ENCODE peak calls at places on chromosomes 2 and 18, in five cellular contexts. U is neuronal stem cell, Z is IMR-90, V is H1, R is H9. M is an unnamed sample.

GRCh38 chr2:31586230-31586629 is 5.5 kb upstream of the SRD5A2 start:
- DNase-seq in U (no peak), Z (no peak), V (no peak), R (no peak), M (no peak)

GRCh38 chr2:69054431-69054830 is 41.5 kb downstream of the ANTXR1 start:
- DNase-seq in U (no peak), Z (no peak), V (no peak), R (no peak), M (no peak)

GRCh38 chr2:42567389-42567788 is 1.0 kb upstream of the MTA3 start:
- DNase-seq in U (no peak), Z (peak; percentile 81), V (no peak), R (no peak), M (peak; percentile 82)

GRCh38 chr2:151525872-151526271 is 116.2 kb downstream of the RIF1 start:
- DNase-seq in U (no peak), Z (no peak), V (no peak), R (no peak), M (no peak)

GRCh38 chr2:120546077-120546864 is 189.4 kb upstream of the GLI2 start:
- DNase-seq in U (no peak), Z (peak; percentile 99), V (no peak), R (no peak), M (peak; percentile 87)

GRCh38 chr2:34096552-34097171 is 497.6 kb upstream of the FAM98A start:
- DNase-seq in U (peak; percentile 65), Z (peak; percentile 56), V (peak; percentile 58), R (peak; percentile 36), M (peak; percentile 61)

GRCh38 chr2:26396734-26397298 is 4.9 kb upstream of the DRC1 start:
- DNase-seq in U (no peak), Z (no peak), V (no peak), R (no peak), M (no peak)

GRCh38 chr2:64462940-64463339 is 9.0 kb downstream of the LGALSL start:
- DNase-seq in U (no peak), Z (peak; percentile 22), V (no peak), R (no peak), M (peak; percentile 27)

GRCh38 chr2:70301344-70302194 is at the start of gene FAM136A:
- DNase-seq in U (peak; percentile 86), Z (peak; percentile 56), V (peak; percentile 98), R (peak; percentile 93), M (peak; percentile 81)

GRCh38 chr2:24625728-24626484 is 134.9 kb downstream of the NCOA1 start:
- DNase-seq in U (no peak), Z (no peak), V (no peak), R (no peak), M (no peak)

GRCh38 chr2:65722028-65722427 is 289.6 kb upstream of the SPRED2 start:
- DNase-seq in U (peak; percentile 29), Z (peak; percentile 10), V (no peak), R (peak; percentile 64), M (peak; percentile 33)

GRCh38 chr2:190535119-190535439 is 557 bp upstream of the NEMP2 start:
- DNase-seq in U (no peak), Z (no peak), V (no peak), R (no peak), M (no peak)
- H3K14ac ChIP-seq in U (no peak overlapping the region), Z (peak overlapping the region; percentile 83), V (no peak overlapping the region), R (no peak overlapping the region), M (no peak overlapping the region)

GRCh38 chr2:46174559-46175170 is 122.5 kb upstream of the EPAS1 start:
- DNase-seq in U (no peak), Z (no peak), V (no peak), R (no peak), M (no peak)
- H3K14ac ChIP-seq in U (no peak overlapping the region), Z (no peak overlapping the region), V (no peak overlapping the region), R (no peak overlapping the region), M (no peak overlapping the region)

GRCh38 chr2:85663684-85664565 is 4.1 kb downstream of the SFTPB start:
- DNase-seq in U (no peak), Z (no peak), V (no peak), R (no peak), M (no peak)

GRCh38 chr2:85661139-85661858 is 6.7 kb downstream of the SFTPB start:
- DNase-seq in U (no peak), Z (no peak), V (no peak), R (no peak), M (no peak)

GRCh38 chr2:85665264-85665937 is 2.6 kb downstream of the SFTPB start:
- DNase-seq in U (no peak), Z (no peak), V (no peak), R (no peak), M (no peak)

GRCh38 chr2:85660725-85661124 is 7.3 kb downstream of the SFTPB start:
- DNase-seq in U (no peak), Z (no peak), V (no peak), R (no peak), M (no peak)

DNA sequence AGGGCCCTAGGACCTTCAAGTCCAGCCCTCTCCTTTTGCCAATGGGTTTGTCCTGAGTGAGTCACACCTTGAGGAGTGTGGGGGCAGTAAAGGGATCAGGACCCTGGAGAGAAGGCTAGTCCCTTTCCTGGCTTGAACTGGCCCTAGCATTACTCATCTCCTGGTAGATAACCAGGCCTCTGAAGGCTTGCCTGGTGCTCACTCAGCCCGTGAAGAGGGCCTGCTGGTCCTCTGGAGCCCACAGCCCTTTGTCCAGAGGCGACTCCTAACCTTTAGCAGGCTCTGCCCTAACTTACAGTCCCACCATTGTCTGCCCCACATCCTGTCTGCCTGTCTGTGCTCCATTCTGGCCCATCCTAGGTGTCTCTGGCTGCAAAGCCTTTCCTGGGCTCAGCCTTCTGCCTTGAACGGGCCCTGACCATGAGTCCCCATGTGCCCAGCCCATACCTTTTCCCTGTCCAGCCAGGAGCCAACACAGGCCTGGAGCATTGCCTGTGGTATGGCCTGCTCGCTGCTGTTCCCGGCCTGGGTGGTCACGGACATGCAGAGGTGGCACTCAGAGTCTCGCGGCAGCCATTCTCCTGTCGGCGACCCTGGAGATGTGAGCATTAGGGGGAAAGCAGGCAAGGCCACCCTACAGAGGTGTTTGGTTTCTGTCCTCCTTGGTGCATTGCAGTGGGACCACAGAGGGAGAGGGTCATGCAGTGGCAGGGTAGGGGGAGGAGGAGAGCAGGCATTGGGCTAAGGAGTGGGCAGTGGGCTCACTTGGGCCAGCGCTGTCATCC is 4.9 kb downstream of the SFTPB start:
- DNase-seq in U (no peak), Z (peak; percentile 95), V (no peak), R (no peak), M (peak; percentile 83)
- H3K14ac ChIP-seq in U (no peak overlapping the region), Z (no peak overlapping the region), V (no peak overlapping the region), R (no peak overlapping the region), M (no peak overlapping the region)

DNA sequence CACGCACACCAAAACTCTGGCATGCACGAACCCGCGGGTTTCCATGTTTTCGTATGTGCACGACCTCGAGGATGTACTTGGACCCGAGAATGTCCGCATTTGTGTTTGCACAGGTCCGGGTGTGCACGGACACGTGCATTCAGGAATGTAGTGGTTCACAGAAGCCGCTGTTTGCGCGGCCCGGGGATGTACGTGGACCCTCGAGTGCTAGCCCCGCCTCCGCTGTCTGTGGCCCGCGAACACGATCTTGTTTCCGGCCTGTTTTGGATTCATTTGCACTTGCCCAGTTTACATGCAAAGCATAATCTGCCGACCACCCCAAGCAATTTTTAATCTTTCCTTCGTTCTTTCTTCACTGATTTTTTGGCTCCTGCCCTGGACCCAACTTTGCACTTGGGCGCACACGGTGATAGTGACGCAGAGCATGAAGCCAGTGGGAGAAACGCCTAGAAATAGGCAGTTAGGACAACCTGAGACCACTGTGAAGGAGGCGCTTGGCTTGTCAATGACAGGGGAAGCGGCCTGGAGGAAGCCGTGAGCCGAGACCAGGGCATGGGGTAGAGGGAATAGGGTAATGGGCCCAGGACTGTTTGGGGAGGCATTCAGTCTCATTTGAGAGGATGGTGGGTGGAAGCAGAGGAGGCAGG is 45.4 kb upstream of the PTMA start:
- DNase-seq in U (no peak), Z (no peak), V (no peak), R (no peak), M (no peak)
- H3K14ac ChIP-seq in U (peak overlapping the region; percentile 49), Z (peak overlapping the region; percentile 61), V (no peak overlapping the region), R (peak overlapping the region; percentile 72), M (no peak overlapping the region)

DNA sequence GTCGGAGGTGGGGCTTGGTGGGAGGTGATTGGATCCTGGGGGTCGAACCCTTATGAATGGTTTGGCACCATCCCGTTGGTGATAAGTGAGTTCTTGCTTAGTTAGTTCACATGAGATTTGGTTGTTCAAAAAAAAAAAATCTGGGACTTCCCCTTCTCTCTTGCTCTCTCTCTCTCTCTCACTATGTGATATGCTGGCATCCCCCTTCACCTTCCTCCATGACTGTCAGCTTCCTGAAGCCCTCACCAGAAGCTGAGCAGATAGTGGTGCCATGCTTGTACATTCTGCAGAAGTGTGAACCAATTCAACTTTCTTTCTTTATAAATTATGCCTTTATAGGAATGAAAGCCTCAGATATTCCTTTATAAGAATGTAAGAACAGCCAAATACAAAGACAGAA is 269.7 kb upstream of the APCDD1 start:
- DNase-seq in U (no peak), Z (no peak), V (no peak), R (no peak), M (no peak)
- H3K14ac ChIP-seq in U (no peak overlapping the region), Z (no peak overlapping the region), V (no peak overlapping the region), R (no peak overlapping the region), M (no peak overlapping the region)

GRCh38 chr2:237167038-237167437 is 81.3 kb downstream of the COPS8 start:
- DNase-seq in U (no peak), Z (no peak), V (no peak), R (no peak), M (no peak)

GRCh38 chr2:237167934-237168333 is 82.2 kb downstream of the COPS8 start:
- DNase-seq in U (no peak), Z (no peak), V (no peak), R (no peak), M (no peak)

GRCh38 chr2:237162959-237163358 is 77.3 kb downstream of the COPS8 start:
- DNase-seq in U (no peak), Z (no peak), V (no peak), R (no peak), M (no peak)

GRCh38 chr2:237164474-237165047 is 78.9 kb downstream of the COPS8 start:
- DNase-seq in U (no peak), Z (no peak), V (no peak), R (no peak), M (no peak)

GRCh38 chr2:237165405-237166276 is 80.0 kb downstream of the COPS8 start:
- DNase-seq in U (no peak), Z (peak; percentile 69), V (peak; percentile 63), R (peak; percentile 64), M (no peak)
- H3K14ac ChIP-seq in U (no peak overlapping the region), Z (peak overlapping the region; percentile 73), V (no peak overlapping the region), R (no peak overlapping the region), M (no peak overlapping the region)

GRCh38 chr2:238861766-238862315 is 14.0 kb downstream of the TWIST2 start:
- DNase-seq in U (no peak), Z (no peak), V (no peak), R (no peak), M (no peak)
- H3K14ac ChIP-seq in U (peak overlapping the region; percentile 60), Z (no peak overlapping the region), V (no peak overlapping the region), R (no peak overlapping the region), M (no peak overlapping the region)